ENCODE peak calls at places on chromosomes 7 and 10, in eight cellular contexts. Z is activated naive CD4-positive, alpha-beta T cell treated with anti-CD3 and anti-CD28 coated beads, Interleukin-2, amount 10 ng/mL, durations not matched to agents 7 days and 5 days; O is SK-N-SH; H is naive B cell; Q is B cell; Y is EH; S is HepG2; V is substantia nigra. J is an unnamed sample.

GRCh38 chr7:1852781-1853618 is 182.9 kb downstream of the ELFN1 start:
- DNase-seq in Y (no peak), S (no peak), Z (peak), H (no peak), O (no peak), V (no peak), Q (no peak), J (no peak)

GRCh38 chr10:70590663-70591416 is 11.7 kb downstream of the PRF1 start:
- DNase-seq in Q (no peak), Z (no peak), V (no peak), O (no peak), S (no peak), H (no peak), Y (no peak), J (no peak)

GRCh38 chr7:156261581-156261980 is 379.0 kb upstream of the RNF32 start:
- DNase-seq in O (no peak), S (no peak), Z (no peak), Q (no peak), V (no peak), H (no peak), Y (no peak), J (no peak)

GRCh38 chr10:16594106-16594505 is 72.4 kb upstream of the C1QL3 start:
- DNase-seq in S (no peak), O (no peak), H (no peak), Z (no peak), V (no peak), Q (no peak), Y (no peak), J (no peak)

GRCh38 chr7:50727072-50727471 is 55.6 kb downstream of the GRB10 start:
- DNase-seq in Z (no peak), Q (no peak), V (no peak), Y (no peak), S (no peak), H (no peak), O (no peak), J (no peak)

GRCh38 chr7:83055197-83055596 is 107.5 kb downstream of the PCLO start:
- DNase-seq in O (no peak), Q (no peak), H (no peak), S (no peak), V (no peak), Z (no peak), Y (no peak), J (no peak)

GRCh38 chr7:157401567-157402387 is 65.0 kb downstream of the DNAJB6 start:
- DNase-seq in O (peak), Y (no peak), V (no peak), S (no peak), H (no peak), Q (no peak), Z (no peak), J (no peak)

GRCh38 chr7:101957733-101958525 is 140.5 kb downstream of the CUX1 start:
- DNase-seq in Z (no peak), V (no peak), Y (no peak), S (no peak), O (no peak), Q (no peak), H (no peak), J (no peak)

GRCh38 chr10:10785627-10786333 is 231.9 kb upstream of the CELF2 start:
- DNase-seq in H (no peak), S (no peak), O (no peak), V (no peak), Q (no peak), Y (peak), Z (no peak), J (no peak)

GRCh38 chr7:156617215-156617614 is 23.4 kb upstream of the RNF32 start:
- DNase-seq in O (no peak), Q (no peak), Z (no peak), Y (no peak), V (no peak), H (no peak), S (no peak), J (no peak)

GRCh38 chr10:86211691-86212390 is 154.8 kb downstream of the GRID1 start:
- DNase-seq in O (no peak), V (no peak), S (no peak), Y (no peak), Q (no peak), Z (no peak), H (no peak), J (no peak)